ENCODE peak calls at places on chromosomes 11 and 22, in eight cellular contexts. O, A, D, S, Y, R, Q and Z are unnamed samples.

GRCh38 chr11:114774599-114775365 is 96.5 kb downstream of the NXPE2 start:
- DNase-seq in S (peak; percentile 75), A (no peak), Y (peak; percentile 79), Q (no peak), D (peak; percentile 37), O (no peak), R (peak; percentile 14), Z (peak; percentile 67)

GRCh38 chr22:23908561-23909205 is 14.5 kb downstream of the MIF start:
- DNase-seq in Q (no peak), D (no peak), O (no peak), S (no peak), R (no peak), A (no peak), Y (no peak), Z (no peak)

GRCh38 chr11:75204012-75204674 is 36.4 kb upstream of the TPBGL start:
- DNase-seq in Q (no peak), S (no peak), Y (no peak), R (no peak), D (no peak), A (no peak), O (no peak), Z (no peak)

GRCh38 chr11:47480762-47481161 is 31.8 kb upstream of the RAPSN start:
- DNase-seq in O (no peak), R (no peak), D (no peak), Y (no peak), S (no peak), Q (no peak), A (no peak), Z (no peak)

GRCh38 chr11:45180888-45181594 is 34.6 kb downstream of the PRDM11 start:
- DNase-seq in A (peak; percentile 25), R (peak; percentile 24), O (peak; percentile 42), D (peak; percentile 57), Q (peak; percentile 13), Y (no peak), S (peak; percentile 87), Z (peak; percentile 48)

GRCh38 chr11:70650075-70650909 is 252.0 kb downstream of the CTTN start:
- DNase-seq in A (peak; percentile 46), Q (peak; percentile 60), O (peak; percentile 26), Y (peak; percentile 92), R (peak; percentile 20), S (no peak), D (peak; percentile 74), Z (peak; percentile 85)

GRCh38 chr11:17267576-17267975 is 9.0 kb upstream of the NUCB2 start:
- DNase-seq in A (peak; percentile 88), D (no peak), Q (peak; percentile 71), Y (no peak), S (no peak), R (peak; percentile 64), O (no peak), Z (no peak)

GRCh38 chr22:24521791-24522245 is 26.7 kb downstream of the UPB1 start:
- DNase-seq in A (peak; percentile 55), S (peak; percentile 72), Q (peak; percentile 51), Y (no peak), D (peak; percentile 58), O (no peak), R (no peak), Z (peak; percentile 48)

GRCh38 chr11:11620251-11620965 is 1.4 kb downstream of the GALNT18 start:
- DNase-seq in A (no peak), Q (peak; percentile 24), O (no peak), Y (peak; percentile 38), S (peak; percentile 70), D (peak; percentile 40), R (no peak), Z (peak; percentile 38)

GRCh38 chr11:43925063-43925931 is 17.1 kb upstream of the C11orf96 start:
- DNase-seq in D (no peak), R (no peak), Y (no peak), S (no peak), A (no peak), O (no peak), Q (no peak), Z (no peak)

GRCh38 chr11:73087730-73088129 is 54.4 kb downstream of the FCHSD2 start:
- DNase-seq in Y (no peak), D (no peak), O (no peak), S (no peak), Q (peak; percentile 42), R (peak; percentile 17), A (peak; percentile 2), Z (no peak)

GRCh38 chr11:810040-810567 is 337 bp downstream of the RPLP2 start:
- DNase-seq in S (no peak), Q (no peak), O (no peak), D (no peak), A (no peak), R (no peak), Y (no peak), Z (no peak)

GRCh38 chr11:5288108-5288911 is 13.4 kb downstream of the OR51B4 start:
- DNase-seq in R (no peak), S (no peak), O (no peak), D (no peak), Q (peak; percentile 12), A (no peak), Y (no peak), Z (no peak)

GRCh38 chr11:16097543-16097942 is 258.8 kb downstream of the SOX6 start:
- DNase-seq in R (no peak), S (no peak), D (no peak), O (no peak), A (no peak), Y (no peak), Q (no peak), Z (no peak)

DNA sequence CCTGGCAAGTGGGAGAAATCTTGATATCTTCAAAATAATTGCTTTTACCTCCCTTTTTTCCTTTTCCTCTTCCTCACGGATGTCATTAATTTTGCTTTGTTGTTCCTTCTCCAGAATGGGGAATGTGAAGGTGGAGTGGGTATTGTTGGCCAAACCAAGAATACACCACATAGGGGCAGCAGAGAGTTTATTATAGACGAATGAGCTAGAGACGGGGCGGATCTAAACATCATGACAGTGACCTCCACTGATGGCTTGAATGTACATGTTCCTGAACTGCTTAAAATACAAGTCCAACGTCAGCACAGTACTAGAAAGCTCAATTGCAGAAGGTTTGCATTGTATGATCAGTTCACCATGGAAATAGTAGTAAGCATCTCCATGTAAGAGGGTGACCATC is 122.3 kb upstream of the SNX19 start:
- DNase-seq in D (peak; percentile 20), R (no peak), Y (no peak), Q (peak; percentile 28), S (peak; percentile 37), O (no peak), A (peak; percentile 16), Z (no peak)
- TF ChIP-seq CTCF in D (peak; percentile 31), R (no peak), Y (peak; percentile 51), Q (peak; percentile 31), S (no peak), O (no peak), A (peak; percentile 66), Z (no peak)

GRCh38 chr11:112961751-112962747 is 829 bp downstream of the NCAM1 start:
- DNase-seq in Y (peak; percentile 51), D (peak; percentile 36), A (no peak), S (peak; percentile 73), Q (no peak), O (no peak), R (peak; percentile 13), Z (peak; percentile 22)

GRCh38 chr11:112963368-112963955 is 2.2 kb downstream of the NCAM1 start:
- DNase-seq in R (no peak), Y (no peak), A (no peak), O (no peak), S (peak; percentile 88), D (no peak), Q (no peak), Z (peak; percentile 10)

GRCh38 chr11:112962854-112963367 is 1.7 kb downstream of the NCAM1 start:
- DNase-seq in Q (no peak), Y (peak; percentile 67), A (no peak), D (peak; percentile 19), O (no peak), R (no peak), S (peak; percentile 85), Z (peak; percentile 29)

GRCh38 chr11:112961146-112961668 is at the start of gene NCAM1:
- DNase-seq in Y (peak; percentile 94), A (no peak), Q (peak; percentile 29), R (peak; percentile 16), D (peak; percentile 44), S (peak; percentile 89), O (peak; percentile 25), Z (peak; percentile 83)

DNA sequence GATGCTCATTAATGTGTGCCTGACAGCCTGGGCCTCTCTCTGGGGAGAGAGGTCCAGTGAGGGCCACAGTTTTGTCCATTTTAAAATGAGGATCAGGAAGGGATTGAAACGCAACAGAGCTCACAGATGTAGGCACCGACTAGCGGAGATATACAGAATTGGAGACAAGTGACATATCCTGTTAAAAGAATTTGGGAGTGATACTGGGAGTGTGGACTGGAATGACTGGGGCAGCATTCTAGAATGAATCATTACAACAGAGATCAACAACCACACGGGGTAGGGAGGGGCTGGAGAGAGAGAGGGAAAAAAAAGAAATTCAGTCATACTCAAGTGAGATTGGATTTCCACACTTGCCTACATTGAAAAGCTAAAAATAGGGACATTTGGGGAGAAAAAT is 2.5 kb upstream of the NCAM1 start:
- DNase-seq in D (no peak), S (no peak), O (no peak), R (no peak), A (peak; percentile 9), Q (no peak), Y (no peak), Z (no peak)
- TF ChIP-seq CTCF in D (no peak), S (peak; percentile 7), O (no peak), R (no peak), A (no peak), Q (no peak), Y (peak; percentile 34), Z (peak; percentile 23)

DNA sequence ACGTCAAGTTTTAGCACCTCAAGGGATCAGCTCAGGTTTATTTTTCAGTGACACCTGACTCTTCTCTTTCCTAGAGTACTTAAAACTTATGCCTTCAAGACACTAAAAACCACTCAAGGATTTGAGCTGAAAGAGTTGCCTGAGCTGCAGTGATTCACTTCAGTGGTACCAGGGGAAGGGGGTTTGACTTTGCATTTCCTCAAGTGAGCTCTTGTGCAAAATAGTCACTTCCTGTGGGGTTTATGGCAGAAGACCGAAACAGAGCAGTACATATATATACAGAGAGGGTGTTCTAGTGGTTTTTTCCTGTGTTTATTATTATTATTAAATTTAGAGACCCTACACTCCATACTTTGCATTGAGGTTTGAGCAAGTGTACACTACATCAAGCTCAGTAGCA is 60.7 kb downstream of the DBX1 start:
- DNase-seq in R (no peak), Q (no peak), Y (no peak), O (no peak), A (no peak), S (no peak), D (no peak), Z (no peak)
- TF ChIP-seq CTCF in R (no peak), Q (no peak), Y (no peak), O (no peak), A (no peak), S (no peak), D (no peak), Z (no peak)

GRCh38 chr22:31400023-31400397 is 606 bp downstream of the DRG1 start:
- DNase-seq in O (no peak), Q (peak; percentile 36), S (no peak), A (peak; percentile 1), D (no peak), R (no peak), Y (no peak), Z (no peak)

GRCh38 chr22:31393890-31394289 is 5.5 kb upstream of the DRG1 start:
- DNase-seq in A (no peak), Q (no peak), D (no peak), R (no peak), S (no peak), O (no peak), Y (no peak), Z (no peak)

GRCh38 chr22:31394326-31394725 is 5.1 kb upstream of the DRG1 start:
- DNase-seq in D (no peak), S (no peak), R (no peak), Y (no peak), O (no peak), Q (peak; percentile 37), A (no peak), Z (no peak)

GRCh38 chr22:31399211-31400022 is at the start of gene DRG1:
- DNase-seq in Q (peak; percentile 92), Y (peak; percentile 97), A (peak; percentile 93), R (peak; percentile 96), S (peak; percentile 99), D (peak; percentile 98), O (peak; percentile 96), Z (peak; percentile 98)
- TF ChIP-seq CTCF in Q (no peak), Y (no peak), A (peak; percentile 26), R (no peak), S (no peak), D (no peak), O (no peak), Z (no peak)